ENCODE peak calls at places on chromosomes 11 and 22, in six cellular contexts. U, V, O, Z, J and C are unnamed samples.

GRCh38 chr22:23219787-23220484 is 39.6 kb downstream of the BCR start:
- DNase-seq in V (no peak), Z (no peak), O (no peak), U (no peak), J (no peak), C (no peak)

GRCh38 chr22:20446383-20446970 is 8.9 kb upstream of the SCARF2 start:
- DNase-seq in V (no peak), Z (no peak), J (no peak), O (no peak), U (no peak), C (no peak)

GRCh38 chr11:2213890-2214526 is 42.4 kb upstream of the TH start:
- DNase-seq in Z (no peak), O (no peak), J (peak), V (peak), U (no peak), C (no peak)

GRCh38 chr11:117180661-117181585 is 2.4 kb downstream of the SIDT2 start:
- DNase-seq in Z (peak), J (peak), O (peak), U (peak), V (peak), C (peak)

GRCh38 chr11:67996622-67997459 is 7.1 kb downstream of the UNC93B1 start:
- DNase-seq in J (peak), V (peak), U (peak), O (peak), Z (no peak), C (peak)

GRCh38 chr22:29109853-29110252 is 37.0 kb downstream of the KREMEN1 start:
- DNase-seq in O (no peak), V (no peak), U (no peak), Z (no peak), J (no peak), C (no peak)

GRCh38 chr11:44498524-44498923 is 66.9 kb upstream of the CD82 start:
- DNase-seq in J (no peak), U (no peak), Z (no peak), O (no peak), V (no peak), C (no peak)

GRCh38 chr22:48823941-48824340 is 1003.7 kb downstream of the BRD1 start:
- DNase-seq in V (no peak), J (no peak), Z (no peak), O (no peak), U (no peak), C (no peak)

GRCh38 chr11:106101797-106102196 is 24.3 kb downstream of the AASDHPPT start:
- DNase-seq in J (no peak), V (no peak), O (no peak), Z (no peak), U (no peak), C (no peak)

GRCh38 chr22:41481131-41481830 is 12.4 kb downstream of the ACO2 start:
- DNase-seq in V (no peak), O (no peak), U (no peak), Z (no peak), J (no peak), C (no peak)

GRCh38 chr11:78400116-78400515 is 17.5 kb downstream of the GAB2 start:
- DNase-seq in U (no peak), V (no peak), J (no peak), O (no peak), Z (no peak), C (no peak)

GRCh38 chr22:35703861-35704584 is 13.6 kb upstream of the APOL5 start:
- DNase-seq in J (no peak), Z (no peak), V (no peak), O (no peak), U (no peak), C (no peak)

GRCh38 chr22:27207907-27208306 is 550.5 kb downstream of the MIAT start:
- DNase-seq in Z (no peak), V (no peak), U (no peak), J (no peak), O (no peak), C (no peak)

GRCh38 chr11:117210620-117211019 is 11.4 kb downstream of the TAGLN start:
- DNase-seq in O (no peak), U (no peak), Z (no peak), V (no peak), J (no peak), C (no peak)

GRCh38 chr11:2591805-2592204 is 108.0 kb downstream of the KCNQ1OT1 start:
- DNase-seq in O (peak), U (no peak), V (no peak), J (peak), Z (no peak), C (no peak)

GRCh38 chr22:24330636-24331035 is 60.0 kb downstream of the SPECC1L start:
- DNase-seq in U (no peak), V (no peak), O (no peak), Z (no peak), J (no peak), C (no peak)

GRCh38 chr22:41576877-41577276 is 12.8 kb downstream of the PMM1 start:
- DNase-seq in Z (peak), V (peak), J (peak), U (peak), O (peak), C (peak)

GRCh38 chr11:134032501-134033091 is 36.3 kb upstream of the JAM3 start:
- DNase-seq in U (no peak), O (no peak), J (no peak), Z (no peak), V (no peak), C (no peak)

GRCh38 chr22:37601540-37602442 is 6.8 kb upstream of the GGA1 start:
- DNase-seq in O (no peak), U (peak), V (peak), Z (peak), J (no peak), C (peak)

GRCh38 chr22:44580176-44580575 is 82.1 kb upstream of the RTL6 start:
- DNase-seq in J (no peak), U (no peak), Z (no peak), O (no peak), V (no peak), C (no peak)

GRCh38 chr11:112219476-112220232 is 6.6 kb upstream of the PTS start:
- DNase-seq in J (peak), Z (peak), O (peak), V (no peak), U (peak), C (peak)

GRCh38 chr11:133898770-133899115 is 53.4 kb upstream of the SPATA19 start:
- DNase-seq in O (no peak), J (no peak), V (no peak), Z (no peak), U (no peak), C (no peak)

GRCh38 chr11:13127161-13127560 is 118.0 kb downstream of the RASSF10 start:
- DNase-seq in V (no peak), J (no peak), U (no peak), O (no peak), Z (no peak), C (no peak)

GRCh38 chr22:37032535-37033460 is 13.3 kb downstream of the MPST start:
- DNase-seq in J (no peak), Z (peak), V (peak), U (no peak), O (no peak), C (no peak)

GRCh38 chr11:68270334-68271022 is 1.3 kb downstream of the C11orf24 start:
- DNase-seq in J (no peak), V (no peak), U (no peak), O (no peak), Z (peak), C (no peak)

GRCh38 chr11:103803062-103803461 is 233.4 kb upstream of the DDI1 start:
- DNase-seq in V (no peak), J (no peak), Z (no peak), O (no peak), U (no peak), C (no peak)

GRCh38 chr11:15471028-15471708 is 356.4 kb downstream of the INSC start:
- DNase-seq in U (no peak), V (no peak), J (no peak), O (no peak), Z (no peak), C (no peak)

GRCh38 chr11:109885006-109885405 is 208.2 kb upstream of the ZC3H12C start:
- DNase-seq in U (no peak), J (no peak), Z (no peak), V (no peak), O (no peak), C (no peak)

GRCh38 chr11:69307871-69308381 is 14.0 kb downstream of the MYEOV start:
- DNase-seq in U (no peak), V (no peak), J (no peak), O (no peak), Z (no peak), C (no peak)

GRCh38 chr11:8080674-8081590 is at the start of gene TUB:
- DNase-seq in U (no peak), V (peak), O (no peak), Z (no peak), J (peak), C (no peak)

GRCh38 chr11:131977231-131977630 is 606.8 kb downstream of the NTM start:
- DNase-seq in J (no peak), O (no peak), U (no peak), Z (no peak), V (no peak), C (no peak)

GRCh38 chr11:11931461-11932055 is 76.9 kb downstream of the DKK3 start:
- DNase-seq in J (peak), O (peak), V (no peak), U (peak), Z (peak), C (peak)

GRCh38 chr22:37933711-37934376 is 19.6 kb downstream of the C22orf23 start:
- DNase-seq in V (peak), J (peak), Z (peak), O (peak), U (peak), C (peak)

GRCh38 chr11:134516529-134516928 is 104.5 kb upstream of the B3GAT1 start:
- DNase-seq in O (no peak), Z (no peak), J (peak), V (no peak), U (no peak), C (no peak)

GRCh38 chr22:20092477-20092854 is 12.4 kb downstream of the DGCR8 start:
- DNase-seq in U (no peak), J (no peak), V (no peak), Z (no peak), O (no peak), C (no peak)

GRCh38 chr11:112174789-112175595 is at the start of gene BCO2:
- DNase-seq in O (peak), J (peak), V (peak), U (peak), Z (peak), C (peak)

GRCh38 chr11:5380740-5381342 is 2.8 kb upstream of the OR51M1 start:
- DNase-seq in O (peak), V (peak), U (peak), J (peak), Z (peak), C (peak)

GRCh38 chr11:65637794-65638317 is at the start of gene SIPA1:
- DNase-seq in Z (peak), U (peak), J (peak), V (peak), O (peak), C (peak)

GRCh38 chr11:82899957-82900276 is 313 bp downstream of the PRCP start:
- DNase-seq in Z (no peak), O (no peak), V (no peak), J (peak), U (no peak), C (no peak)

GRCh38 chr11:34305780-34306179 is 52.0 kb downstream of the ABTB2 start:
- DNase-seq in O (no peak), V (no peak), Z (no peak), J (no peak), U (no peak), C (no peak)

GRCh38 chr11:34308049-34308692 is 49.6 kb downstream of the ABTB2 start:
- DNase-seq in Z (no peak), O (no peak), J (no peak), U (peak), V (no peak), C (no peak)

GRCh38 chr11:34303028-34303427 is 54.8 kb downstream of the ABTB2 start:
- DNase-seq in O (no peak), V (no peak), Z (no peak), U (no peak), J (no peak), C (no peak)

GRCh38 chr11:34302046-34302921 is 55.5 kb downstream of the ABTB2 start:
- DNase-seq in J (no peak), V (no peak), U (peak), O (no peak), Z (no peak), C (no peak)

DNA sequence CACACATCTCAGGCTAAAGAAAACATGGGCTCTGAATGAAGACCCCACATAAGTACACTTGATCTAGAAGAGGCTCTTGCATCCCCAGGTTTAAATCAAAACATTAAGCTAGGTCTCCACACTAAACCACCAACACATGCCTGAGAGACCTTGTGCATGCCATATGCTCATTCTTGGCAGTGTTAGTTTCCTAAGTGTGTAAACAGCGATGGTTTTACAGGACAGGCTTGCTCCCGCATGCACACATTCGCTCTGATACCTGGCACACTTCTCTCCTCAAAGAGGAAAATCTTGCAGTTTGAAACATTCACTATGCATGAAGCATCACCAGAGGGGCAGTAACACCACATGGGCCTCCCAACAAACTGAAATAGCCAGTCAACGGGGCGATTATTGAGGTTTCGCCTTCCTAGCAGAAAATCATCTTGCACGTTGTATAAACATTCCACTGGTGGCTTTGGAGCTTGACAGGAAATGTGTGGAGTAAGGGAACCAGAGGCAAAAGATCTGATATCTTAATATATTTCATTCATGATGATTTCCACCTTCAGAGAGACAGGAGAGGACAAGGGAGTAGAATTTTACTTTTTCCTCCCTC is 52.6 kb downstream of the ABTB2 start:
- DNase-seq in Z (no peak), U (no peak), V (no peak), O (no peak), J (no peak), C (no peak)
- H3K9ac ChIP-seq in Z (no peak), U (no peak), V (no peak), O (no peak), J (no peak), C (no peak)

DNA sequence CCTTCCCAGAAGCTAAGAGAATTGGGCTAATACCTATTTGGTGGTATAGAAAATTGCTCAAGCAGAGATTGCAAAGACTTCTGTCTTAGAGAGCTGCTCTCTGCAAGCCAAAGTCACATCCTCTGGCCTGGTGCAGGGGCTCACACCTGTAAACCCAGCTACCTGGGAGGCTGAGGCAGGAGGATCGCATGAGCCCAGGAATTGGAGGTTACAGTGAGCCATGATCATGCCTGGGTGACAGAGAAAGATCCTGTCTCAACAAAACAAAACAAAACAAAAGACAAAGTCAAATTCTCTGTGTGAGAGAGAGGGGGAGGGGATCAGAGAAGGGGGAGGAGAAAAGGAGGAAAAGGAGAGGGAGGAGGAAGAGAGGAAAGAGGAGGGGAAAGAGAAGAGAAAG is 15.0 kb upstream of the EXPH5 start:
- DNase-seq in J (no peak), Z (no peak), V (no peak), U (no peak), O (no peak), C (no peak)
- TF ChIP-seq YY1 in J (no peak), Z (no peak), V (no peak), U (no peak), O (no peak), C (no peak)

DNA sequence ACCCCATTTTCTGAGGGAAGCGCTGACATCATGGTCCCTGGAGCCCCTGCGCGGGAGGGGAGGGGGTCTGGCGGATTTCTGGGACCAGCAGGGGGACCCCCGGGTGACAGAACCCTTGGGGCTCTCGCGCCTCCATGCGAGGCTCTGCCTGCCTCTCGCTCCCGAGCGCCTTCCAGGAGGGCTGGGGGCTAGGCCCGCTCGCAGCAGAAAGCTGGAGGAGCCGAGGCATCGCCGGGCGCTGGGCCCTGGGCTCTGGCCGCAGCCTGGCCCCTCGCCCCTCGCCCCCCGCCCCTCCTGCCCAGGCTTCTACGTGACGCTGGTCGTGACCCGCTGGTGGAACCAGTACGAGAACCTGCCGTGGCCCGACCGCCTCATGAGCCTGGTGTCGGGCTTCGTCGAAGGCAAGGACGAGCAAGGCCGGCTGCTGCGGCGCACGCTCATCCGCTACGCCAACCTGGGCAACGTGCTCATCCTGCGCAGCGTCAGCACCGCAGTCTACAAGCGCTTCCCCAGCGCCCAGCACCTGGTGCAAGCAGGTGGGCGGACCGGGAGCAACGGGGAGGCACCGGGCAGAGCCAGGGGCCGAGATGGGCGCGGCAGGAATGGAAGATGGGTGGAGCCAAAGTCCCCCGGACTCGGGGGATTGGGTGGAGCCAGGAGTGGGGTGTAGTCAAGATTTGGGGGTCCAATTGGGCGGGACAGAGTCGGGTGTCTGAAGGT is 5.4 kb downstream of the BEST1 start:
- DNase-seq in J (no peak), Z (no peak), O (no peak), U (no peak), V (peak), C (no peak)
- H3K9ac ChIP-seq in J (no peak), Z (no peak), O (no peak), U (no peak), V (peak), C (peak)

DNA sequence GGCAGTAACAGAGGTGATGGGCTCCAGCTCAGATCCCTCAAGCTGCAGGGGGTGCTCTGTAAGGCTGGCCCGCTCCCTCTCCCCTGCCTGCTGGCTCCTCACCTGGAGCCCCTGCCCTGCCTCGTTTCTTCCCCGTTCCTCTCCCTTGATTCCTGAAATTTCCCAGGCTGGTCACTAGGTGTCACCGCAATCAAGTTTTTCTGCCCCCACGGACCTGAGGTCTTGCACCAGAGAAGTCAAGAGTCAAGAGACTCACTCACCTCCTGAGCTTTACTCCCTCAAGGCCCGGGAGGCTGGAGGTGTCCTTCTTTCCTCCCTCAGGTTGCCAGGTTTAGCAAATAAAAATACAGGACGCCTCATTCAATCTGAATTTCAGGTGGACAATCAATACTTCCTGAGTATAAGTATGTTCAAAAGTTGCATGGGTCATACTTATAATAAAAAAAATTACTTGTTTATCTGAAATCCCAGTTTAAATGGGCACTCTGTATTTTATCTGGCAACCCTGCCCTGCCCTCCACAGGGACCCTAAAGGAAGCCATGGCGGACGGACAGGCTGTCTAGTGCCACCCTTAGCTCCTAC is 69.2 kb downstream of the SCUBE1 start:
- DNase-seq in O (peak), V (peak), J (peak), U (peak), Z (peak), C (peak)
- TF ChIP-seq YY1 in O (no peak), V (no peak), J (no peak), U (no peak), Z (no peak), C (no peak)